ENCODE peak calls at places on chromosomes 6 and 20, in eight cellular contexts. F, M, G, Y, B, J, Q and R are unnamed samples.

GRCh38 chr6:105317607-105318533 is 85.0 kb downstream of the PREP start:
- DNase-seq in F (no peak), M (peak), G (no peak), Y (no peak), B (no peak), J (no peak), Q (no peak), R (no peak)

GRCh38 chr6:40390144-40390800 is 196.9 kb downstream of the LRFN2 start:
- DNase-seq in F (no peak), M (no peak), G (no peak), Y (no peak), B (no peak), J (no peak), Q (no peak), R (no peak)

GRCh38 chr6:19838442-19839236 is 1.5 kb downstream of the ID4 start:
- DNase-seq in F (peak), M (peak), G (no peak), Y (no peak), B (no peak), J (no peak), Q (no peak), R (peak)

GRCh38 chr6:89048985-89049384 is 31.6 kb upstream of the PNRC1 start:
- DNase-seq in F (no peak), M (no peak), G (no peak), Y (no peak), B (peak), J (no peak), Q (no peak), R (no peak)

GRCh38 chr6:136158398-136158797 is 91.7 kb downstream of the MTFR2 start:
- DNase-seq in F (peak), M (peak), G (no peak), Y (no peak), B (no peak), J (no peak), Q (no peak), R (no peak)

GRCh38 chr6:111658445-111659154 is 52.9 kb upstream of the TRAF3IP2 start:
- DNase-seq in F (no peak), M (no peak), G (no peak), Y (no peak), B (no peak), J (no peak), Q (no peak), R (no peak)

GRCh38 chr6:125222531-125223455 is 69.2 kb downstream of the TPD52L1 start:
- DNase-seq in F (no peak), M (no peak), G (no peak), Y (no peak), B (no peak), J (no peak), Q (no peak), R (no peak)

GRCh38 chr6:70394518-70395300 is 18.6 kb upstream of the FAM135A start:
- DNase-seq in F (peak), M (no peak), G (no peak), Y (no peak), B (no peak), J (no peak), Q (no peak), R (no peak)

GRCh38 chr20:45581702-45582101 is 2.6 kb upstream of the WFDC8 start:
- DNase-seq in F (no peak), M (no peak), G (no peak), Y (no peak), B (no peak), J (no peak), Q (no peak), R (no peak)

GRCh38 chr20:59413326-59413865 is 113.0 kb downstream of the EDN3 start:
- DNase-seq in F (no peak), M (no peak), G (no peak), Y (no peak), B (no peak), J (no peak), Q (no peak), R (no peak)

GRCh38 chr6:153207617-153208016 is 76.5 kb upstream of the RGS17 start:
- DNase-seq in F (no peak), M (no peak), G (no peak), Y (no peak), B (no peak), J (no peak), Q (no peak), R (no peak)

GRCh38 chr6:108730556-108731228 is 117.5 kb upstream of the ARMC2 start:
- DNase-seq in F (no peak), M (no peak), G (no peak), Y (no peak), B (no peak), J (no peak), Q (no peak), R (no peak)